ENCODE peak calls at places on chromosomes 16 and 17, in ten cellular contexts. X is esophagus squamous epithelium; N is dorsolateral prefrontal cortex; J is neural progenitor cell; V is lower leg skin; R is CD8-positive, alpha-beta T cell; A is BE2C; D is stomach; B is ovary; I is left ventricle myocardium inferior. E is an unnamed sample.

GRCh38 chr16:600781-601180 is 10.9 kb downstream of the RAB40C start:
- DNase-seq in X (no peak), B (no peak), N (no peak), I (no peak), A (no peak), R (no peak), J (peak), V (no peak), D (no peak), E (no peak)

GRCh38 chr16:52460652-52461172 is 86.2 kb downstream of the TOX3 start:
- DNase-seq in V (no peak), B (no peak), J (no peak), R (no peak), N (no peak), X (no peak), I (no peak), A (no peak), D (no peak), E (no peak)

GRCh38 chr17:49035470-49036269 is 38.5 kb downstream of the IGF2BP1 start:
- DNase-seq in I (peak), A (peak), X (no peak), D (peak), V (no peak), R (peak), J (peak), B (no peak), N (no peak), E (no peak)

GRCh38 chr17:45408611-45409421 is 23.9 kb downstream of the ARHGAP27 start:
- DNase-seq in R (no peak), J (no peak), X (no peak), A (no peak), B (no peak), V (no peak), D (no peak), N (no peak), I (no peak), E (no peak)

GRCh38 chr17:78381601-78382168 is 3.2 kb downstream of the PGS1 start:
- DNase-seq in J (no peak), V (no peak), R (peak), B (no peak), D (no peak), X (no peak), N (no peak), I (no peak), A (no peak), E (no peak)

GRCh38 chr16:60852635-60853034 is 1183.6 kb downstream of the CDH8 start:
- DNase-seq in A (no peak), N (no peak), B (no peak), X (no peak), R (no peak), I (no peak), D (no peak), J (no peak), V (no peak), E (no peak)

GRCh38 chr16:24007934-24008333 is 172.2 kb downstream of the PRKCB start:
- DNase-seq in B (no peak), X (no peak), I (no peak), N (no peak), R (no peak), A (no peak), D (no peak), J (no peak), V (no peak), E (no peak)

GRCh38 chr17:40097931-40098845 is 2.2 kb downstream of the NR1D1 start:
- DNase-seq in I (peak), V (peak), J (no peak), N (no peak), B (peak), D (peak), R (no peak), X (no peak), A (no peak), E (no peak)

GRCh38 chr16:28087675-28088285 is 24.3 kb upstream of the GSG1L start:
- DNase-seq in A (no peak), I (no peak), D (no peak), V (no peak), X (no peak), N (no peak), J (no peak), R (no peak), B (no peak), E (no peak)

GRCh38 chr17:21530841-21531240 is 154.7 kb downstream of the KCNJ12 start:
- DNase-seq in N (no peak), R (no peak), B (no peak), X (no peak), J (no peak), A (no peak), I (no peak), D (no peak), V (no peak), E (no peak)

GRCh38 chr16:25893332-25893731 is 201.6 kb downstream of the HS3ST4 start:
- DNase-seq in V (no peak), J (no peak), I (no peak), D (no peak), A (no peak), N (no peak), B (no peak), X (no peak), R (no peak), E (no peak)

GRCh38 chr17:39607057-39607850 is 466 bp downstream of the NEUROD2 start:
- DNase-seq in X (no peak), R (no peak), N (no peak), A (no peak), I (no peak), J (peak), D (no peak), B (no peak), V (no peak), E (no peak)

GRCh38 chr17:73610331-73610911 is 33.8 kb downstream of the SDK2 start:
- DNase-seq in R (no peak), A (no peak), N (no peak), B (no peak), D (no peak), J (no peak), V (no peak), I (no peak), X (no peak), E (no peak)

GRCh38 chr16:10266809-10267208 is 84.6 kb upstream of the GRIN2A start:
- DNase-seq in J (no peak), I (no peak), B (no peak), N (no peak), D (no peak), R (no peak), A (no peak), V (no peak), X (no peak), E (no peak)

GRCh38 chr16:23324727-23325126 is 22.6 kb downstream of the SCNN1B start:
- DNase-seq in X (no peak), B (no peak), N (no peak), J (no peak), I (peak), D (peak), A (no peak), V (peak), R (no peak), E (no peak)

GRCh38 chr17:60501589-60501988 is 24.5 kb downstream of the APPBP2 start:
- DNase-seq in J (no peak), B (no peak), V (no peak), A (no peak), D (no peak), R (no peak), N (no peak), I (no peak), X (no peak), E (no peak)

GRCh38 chr16:74305978-74306784 is 9.6 kb downstream of the PSMD7 start:
- DNase-seq in N (no peak), V (no peak), J (no peak), B (no peak), D (no peak), X (no peak), A (no peak), R (no peak), I (no peak), E (no peak)

GRCh38 chr17:45410144-45411091 is 22.3 kb downstream of the ARHGAP27 start:
- DNase-seq in B (no peak), J (no peak), D (no peak), I (no peak), X (no peak), R (peak), V (no peak), A (no peak), N (no peak), E (no peak)

GRCh38 chr17:52032454-52032853 is 126.1 kb downstream of the CA10 start:
- DNase-seq in J (no peak), D (no peak), V (no peak), R (no peak), N (no peak), B (no peak), I (no peak), A (no peak), X (no peak), E (no peak)

GRCh38 chr16:14548933-14549788 is 80.9 kb downstream of the PARN start:
- DNase-seq in D (no peak), A (no peak), V (no peak), J (no peak), X (no peak), B (no peak), I (no peak), N (no peak), R (no peak), E (no peak)

GRCh38 chr16:50273888-50274770 is 7.8 kb downstream of the ADCY7 start:
- DNase-seq in R (peak), A (peak), V (no peak), J (no peak), X (no peak), N (peak), D (no peak), B (no peak), I (no peak), E (no peak)

GRCh38 chr17:45117848-45118646 is 14.3 kb downstream of the PLCD3 start:
- DNase-seq in N (no peak), J (no peak), R (no peak), D (no peak), V (no peak), A (no peak), B (no peak), I (no peak), X (no peak), E (no peak)

GRCh38 chr17:2412561-2413021 is 11.7 kb upstream of the MNT start:
- DNase-seq in I (no peak), J (peak), A (peak), V (no peak), B (peak), R (no peak), X (no peak), N (peak), D (no peak), E (no peak)

GRCh38 chr16:25996052-25996451 is 304.3 kb downstream of the HS3ST4 start:
- DNase-seq in J (no peak), D (no peak), B (no peak), X (no peak), R (no peak), I (no peak), N (no peak), A (no peak), V (no peak), E (no peak)

GRCh38 chr16:588639-588888 is 1.3 kb upstream of the RAB40C start:
- DNase-seq in D (peak), V (no peak), R (peak), N (no peak), X (no peak), I (no peak), A (peak), J (peak), B (peak), E (no peak)

GRCh38 chr17:41680426-41681040 is 8.2 kb upstream of the EIF1 start:
- DNase-seq in R (no peak), A (no peak), B (no peak), X (no peak), V (no peak), J (no peak), N (peak), I (no peak), D (no peak), E (no peak)

GRCh38 chr16:88430185-88430523 is 22.9 kb upstream of the ZFPM1 start:
- DNase-seq in X (no peak), R (no peak), B (no peak), D (no peak), V (no peak), J (no peak), A (no peak), N (no peak), I (no peak), E (no peak)

GRCh38 chr17:9218068-9218635 is 196.8 kb downstream of the NTN1 start:
- DNase-seq in R (no peak), J (no peak), X (no peak), I (no peak), D (no peak), N (no peak), A (no peak), V (no peak), B (no peak), E (no peak)

GRCh38 chr17:74123350-74123749 is 80.1 kb upstream of the RPL38 start:
- DNase-seq in I (no peak), R (no peak), B (no peak), V (no peak), J (no peak), D (no peak), X (no peak), A (no peak), N (peak), E (no peak)

GRCh38 chr17:72788950-72789585 is 303.4 kb downstream of the SLC39A11 start:
- DNase-seq in I (no peak), X (no peak), V (no peak), R (no peak), D (no peak), A (no peak), N (no peak), J (no peak), B (no peak), E (no peak)

GRCh38 chr17:37483311-37484039 is 6.2 kb upstream of the DUSP14 start:
- DNase-seq in V (no peak), J (no peak), N (no peak), R (no peak), X (no peak), B (peak), A (no peak), D (no peak), I (no peak), E (no peak)

GRCh38 chr17:58091024-58091567 is 7.9 kb downstream of the DYNLL2 start:
- DNase-seq in N (no peak), A (no peak), J (no peak), R (no peak), X (no peak), V (no peak), I (no peak), B (no peak), D (no peak), E (no peak)

GRCh38 chr17:40374965-40375498 is 10.5 kb upstream of the GJD3 start:
- DNase-seq in D (no peak), N (no peak), J (no peak), R (no peak), V (peak), B (no peak), I (no peak), A (no peak), X (no peak), E (peak)

GRCh38 chr16:23327836-23328235 is 25.7 kb downstream of the SCNN1B start:
- DNase-seq in D (no peak), J (no peak), A (no peak), V (no peak), N (no peak), B (no peak), I (no peak), X (no peak), R (no peak), E (no peak)

GRCh38 chr16:70695351-70696070 is 9.7 kb upstream of the MTSS2 start:
- DNase-seq in I (peak), A (peak), D (peak), J (peak), X (no peak), R (peak), B (no peak), V (no peak), N (no peak), E (no peak)

GRCh38 chr16:85334718-85335583 is 222.7 kb upstream of the CIBAR2 start:
- DNase-seq in I (no peak), D (peak), N (no peak), J (peak), B (no peak), R (peak), A (peak), X (no peak), V (no peak), E (no peak)
- TF ChIP-seq CTCF in I (no peak), D (no peak), N (no peak), J (peak), B (no peak), R (no peak), A (peak), X (no peak), V (no peak), E (no peak)

DNA sequence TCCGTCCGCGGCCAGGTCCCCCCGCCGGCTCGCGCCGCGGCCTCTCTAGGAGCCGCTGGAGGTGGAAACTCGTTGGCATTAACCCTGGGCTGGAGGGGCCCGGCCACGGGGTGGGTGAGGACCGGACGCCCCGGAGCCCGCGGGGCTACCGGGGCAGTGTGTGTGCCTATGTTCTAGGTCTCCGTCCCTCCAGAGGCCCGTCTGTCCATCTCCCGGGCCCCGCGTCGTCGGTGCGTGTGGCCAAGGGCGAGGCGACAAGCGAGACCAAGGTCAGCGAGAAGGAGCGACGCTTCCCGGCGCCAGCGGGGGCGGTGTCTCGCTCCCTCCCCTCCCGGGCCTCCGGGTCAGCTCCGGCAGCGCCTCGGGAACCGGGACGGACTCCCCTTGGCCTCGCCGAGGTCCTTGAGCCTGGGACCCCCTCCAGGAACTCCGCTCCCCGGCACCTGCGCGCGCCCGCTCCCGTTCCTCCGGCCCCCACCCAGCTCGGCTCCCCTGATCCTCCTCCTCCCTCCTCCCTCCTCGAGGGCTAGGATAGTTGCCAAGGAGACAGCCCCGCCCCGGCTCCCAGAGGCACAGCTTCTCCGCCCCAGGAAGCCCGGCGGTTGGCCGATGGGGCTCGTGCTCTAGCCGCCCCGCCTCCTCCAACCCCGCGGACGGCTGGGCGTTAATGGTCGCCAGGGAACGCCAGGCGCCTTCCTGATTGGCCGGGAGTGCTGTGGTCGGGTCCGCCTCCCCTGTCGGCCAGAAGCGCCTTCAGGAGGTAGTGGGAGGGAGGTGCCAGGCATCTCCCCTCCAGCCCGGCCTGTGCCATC is 663 bp upstream of the ZNF768 start:
- DNase-seq in D (peak), X (peak), R (peak), V (peak), I (peak), A (peak), N (peak), B (peak), J (peak), E (peak)
- TF ChIP-seq CTCF in D (no peak), X (peak), R (no peak), V (peak), I (peak), A (peak), N (peak), B (peak), J (peak), E (peak)

GRCh38 chr17:81097134-81097942 is 62.4 kb downstream of the BAIAP2 start:
- DNase-seq in N (peak), D (peak), J (peak), R (peak), A (peak), X (no peak), I (peak), V (peak), B (peak), E (peak)
- TF ChIP-seq CTCF in N (peak), D (no peak), J (peak), R (peak), A (peak), X (peak), I (peak), V (no peak), B (peak), E (peak)

DNA sequence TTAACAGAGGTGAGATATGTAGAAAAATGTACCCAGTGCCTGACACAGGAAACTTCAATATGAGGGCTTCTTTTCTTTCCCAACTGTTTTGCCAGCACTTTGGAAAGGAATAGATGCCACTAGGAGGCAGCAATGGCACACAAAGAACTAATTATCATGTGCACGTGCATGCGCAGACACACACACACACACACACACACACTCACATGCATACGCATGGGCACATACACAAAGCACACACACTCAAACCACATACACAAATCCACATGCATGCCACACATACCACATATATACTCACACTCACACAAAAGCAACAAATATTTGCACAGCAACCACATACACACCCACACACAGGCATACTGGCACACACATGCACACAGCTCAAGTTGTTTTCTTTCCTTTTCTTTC is 8.8 kb upstream of the CEP112 start:
- DNase-seq in N (no peak), B (no peak), X (no peak), V (no peak), I (no peak), J (peak), A (peak), R (peak), D (peak), E (no peak)
- TF ChIP-seq CTCF in N (peak), B (no peak), X (peak), V (peak), I (peak), J (peak), A (peak), R (peak), D (no peak), E (peak)

DNA sequence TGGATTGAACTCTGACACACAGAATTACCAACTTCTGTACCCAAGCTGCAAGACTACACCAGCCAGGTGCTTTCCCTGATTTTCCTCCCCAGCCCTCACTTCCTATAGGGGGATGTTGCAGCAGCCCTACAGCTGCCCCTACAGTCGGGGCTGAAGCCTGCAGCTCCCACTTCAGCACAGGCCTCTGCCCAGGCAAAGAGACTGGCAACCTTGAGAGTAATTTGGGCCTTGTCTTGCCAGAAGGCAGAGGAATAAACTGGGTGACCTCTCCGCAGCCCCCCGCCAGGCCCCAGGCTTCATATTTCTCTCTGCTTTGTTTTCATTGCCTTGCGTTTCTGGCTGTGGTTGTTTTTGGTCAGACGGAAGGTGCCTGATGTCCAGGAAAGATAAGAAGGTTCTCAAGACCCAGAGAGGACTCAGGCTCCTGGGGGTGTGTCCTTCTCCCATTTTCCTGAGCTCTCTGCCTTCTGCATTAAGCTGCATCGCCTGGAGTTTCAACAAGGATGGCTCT is 32.0 kb downstream of the SLC6A4 start:
- DNase-seq in N (no peak), R (no peak), V (peak), A (no peak), X (no peak), I (no peak), B (no peak), D (no peak), J (no peak), E (no peak)
- TF ChIP-seq CTCF in N (no peak), R (no peak), V (no peak), A (no peak), X (no peak), I (no peak), B (no peak), D (no peak), J (peak), E (no peak)

DNA sequence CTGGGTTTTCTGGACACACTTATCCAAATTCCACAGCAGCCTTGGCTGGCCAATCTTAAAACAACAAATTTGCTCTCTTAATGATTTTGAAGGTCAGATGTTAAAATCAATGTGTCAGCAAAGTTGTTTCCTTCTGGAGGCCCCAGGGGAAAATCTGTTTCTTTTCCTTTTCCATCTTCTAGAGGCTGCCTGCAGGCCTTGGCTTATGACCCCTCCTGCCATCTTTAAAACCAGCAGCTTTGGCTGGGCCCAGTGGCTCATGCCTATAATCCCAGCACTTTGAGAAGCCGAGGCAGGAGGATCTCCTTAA is 3.0 kb downstream of the LGALS9 start:
- DNase-seq in X (no peak), R (no peak), J (no peak), D (no peak), I (no peak), B (no peak), V (no peak), A (no peak), N (no peak), E (no peak)
- TF ChIP-seq CTCF in X (no peak), R (no peak), J (no peak), D (no peak), I (no peak), B (no peak), V (no peak), A (no peak), N (no peak), E (no peak)

E was measured in type B pancreatic cell.